ENCODE peak calls at places on chromosome 19, in seven cellular contexts. K, L, Z, T, W, Y and G are unnamed samples.

GRCh38 chr19:45403272-45403671 is 1.6 kb downstream of the PPP1R13L start:
- DNase-seq in K (no peak), L (no peak), Z (no peak), T (no peak), W (no peak), Y (no peak), G (no peak)

GRCh38 chr19:38183227-38183914 is 40.7 kb downstream of the DPF1 start:
- DNase-seq in K (peak), L (no peak), Z (no peak), T (no peak), W (no peak), Y (no peak), G (no peak)

GRCh38 chr19:17052439-17052838 is 22.8 kb downstream of the HAUS8 start:
- DNase-seq in K (peak), L (no peak), Z (peak), T (no peak), W (peak), Y (peak), G (no peak)

GRCh38 chr19:12937243-12938053 is 961 bp upstream of the CALR start:
- DNase-seq in K (no peak), L (peak), Z (peak), T (no peak), W (no peak), Y (no peak), G (no peak)

GRCh38 chr19:1251503-1252220 is 3.3 kb downstream of the MIDN start:
- DNase-seq in K (no peak), L (peak), Z (peak), T (peak), W (no peak), Y (peak), G (no peak)

GRCh38 chr19:53076984-53077383 is 26.2 kb downstream of the ZNF160 start:
- DNase-seq in K (peak), L (no peak), Z (peak), T (no peak), W (peak), Y (no peak), G (peak)

GRCh38 chr19:4053423-4054324 is 13.0 kb downstream of the ZBTB7A start:
- DNase-seq in K (no peak), L (no peak), Z (no peak), T (no peak), W (peak), Y (no peak), G (no peak)

GRCh38 chr19:8093740-8094139 is 41.2 kb downstream of the CCL25 start:
- DNase-seq in K (no peak), L (no peak), Z (no peak), T (no peak), W (no peak), Y (no peak), G (no peak)

GRCh38 chr19:19661675-19662251 is 1.7 kb downstream of the ATP13A1 start:
- DNase-seq in K (no peak), L (no peak), Z (peak), T (no peak), W (no peak), Y (no peak), G (no peak)

GRCh38 chr19:39679056-39679790 is 23.5 kb downstream of the LGALS16 start:
- DNase-seq in K (no peak), L (no peak), Z (no peak), T (no peak), W (no peak), Y (peak), G (no peak)

GRCh38 chr19:18526316-18526715 is 4.4 kb upstream of the ELL start:
- DNase-seq in K (no peak), L (no peak), Z (no peak), T (no peak), W (no peak), Y (no peak), G (no peak)

GRCh38 chr19:45515081-45515624 is 7.9 kb downstream of the VASP start:
- DNase-seq in K (no peak), L (peak), Z (peak), T (no peak), W (no peak), Y (no peak), G (no peak)

GRCh38 chr19:49396738-49397505 is 8.9 kb downstream of the KASH5 start:
- DNase-seq in K (no peak), L (no peak), Z (no peak), T (no peak), W (no peak), Y (no peak), G (no peak)

GRCh38 chr19:48271531-48272151 is 1.8 kb downstream of the ZNF114 start:
- DNase-seq in K (peak), L (peak), Z (no peak), T (peak), W (peak), Y (no peak), G (no peak)

GRCh38 chr19:1813197-1813836 is 1.2 kb upstream of the ATP8B3 start:
- DNase-seq in K (no peak), L (no peak), Z (no peak), T (no peak), W (no peak), Y (no peak), G (no peak)

GRCh38 chr19:28966737-28967401 is 246.1 kb downstream of the UQCRFS1 start:
- DNase-seq in K (peak), L (no peak), Z (peak), T (no peak), W (peak), Y (no peak), G (no peak)

GRCh38 chr19:33705090-33705847 is 83.5 kb downstream of the CHST8 start:
- DNase-seq in K (no peak), L (peak), Z (no peak), T (no peak), W (no peak), Y (no peak), G (no peak)

GRCh38 chr19:10010247-10010691 is at the start of gene COL5A3:
- DNase-seq in K (peak), L (peak), Z (no peak), T (no peak), W (no peak), Y (no peak), G (no peak)

GRCh38 chr19:10007811-10008211 is 2.5 kb downstream of the COL5A3 start:
- DNase-seq in K (peak), L (no peak), Z (no peak), T (no peak), W (peak), Y (no peak), G (peak)

GRCh38 chr19:10009269-10009665 is 1.0 kb downstream of the COL5A3 start:
- DNase-seq in K (peak), L (peak), Z (peak), T (peak), W (peak), Y (peak), G (peak)

GRCh38 chr19:10010939-10011338 is 635 bp upstream of the COL5A3 start:
- DNase-seq in K (no peak), L (no peak), Z (no peak), T (no peak), W (no peak), Y (no peak), G (no peak)

DNA sequence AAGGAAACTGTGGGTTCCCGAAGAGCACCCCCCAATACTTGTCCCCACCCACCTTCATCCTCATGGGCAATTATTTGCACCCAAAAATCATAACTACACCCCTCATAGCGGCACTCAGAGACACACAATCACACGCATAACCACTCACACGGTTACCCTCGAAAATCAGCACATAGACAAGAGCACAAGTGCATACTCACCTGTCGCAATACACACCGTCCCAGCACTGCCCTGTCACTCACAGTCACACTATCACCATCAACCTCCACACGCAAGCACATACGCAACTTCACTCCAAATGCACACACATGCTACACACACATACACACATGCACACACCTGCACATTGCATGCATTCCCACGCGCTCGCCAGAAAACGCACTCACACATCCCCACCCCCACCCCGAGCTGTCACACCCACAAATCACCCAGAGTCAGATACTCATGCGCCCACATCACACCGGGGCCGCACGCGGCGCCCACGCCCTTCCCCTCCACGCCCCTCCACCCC is 535 bp downstream of the COL5A3 start:
- DNase-seq in K (peak), L (no peak), Z (no peak), T (no peak), W (no peak), Y (no peak), G (no peak)
- H3K4me3 ChIP-seq in K (peak), L (peak), Z (no peak), T (no peak), W (peak), Y (no peak), G (peak)

GRCh38 chr19:43818500-43818899 is 8.6 kb upstream of the ZNF283 start:
- DNase-seq in K (no peak), L (no peak), Z (no peak), T (no peak), W (no peak), Y (no peak), G (no peak)

GRCh38 chr19:43814663-43815352 is 12.3 kb upstream of the ZNF283 start:
- DNase-seq in K (no peak), L (no peak), Z (no peak), T (no peak), W (no peak), Y (no peak), G (no peak)

GRCh38 chr19:43820861-43821215 is 6.3 kb upstream of the ZNF283 start:
- DNase-seq in K (no peak), L (no peak), Z (no peak), T (no peak), W (no peak), Y (no peak), G (no peak)

GRCh38 chr19:43820098-43820860 is 6.8 kb upstream of the ZNF283 start:
- DNase-seq in K (peak), L (peak), Z (no peak), T (peak), W (peak), Y (no peak), G (no peak)
- H3K4me3 ChIP-seq in K (peak), L (peak), Z (no peak), T (peak), W (peak), Y (peak), G (peak)

DNA sequence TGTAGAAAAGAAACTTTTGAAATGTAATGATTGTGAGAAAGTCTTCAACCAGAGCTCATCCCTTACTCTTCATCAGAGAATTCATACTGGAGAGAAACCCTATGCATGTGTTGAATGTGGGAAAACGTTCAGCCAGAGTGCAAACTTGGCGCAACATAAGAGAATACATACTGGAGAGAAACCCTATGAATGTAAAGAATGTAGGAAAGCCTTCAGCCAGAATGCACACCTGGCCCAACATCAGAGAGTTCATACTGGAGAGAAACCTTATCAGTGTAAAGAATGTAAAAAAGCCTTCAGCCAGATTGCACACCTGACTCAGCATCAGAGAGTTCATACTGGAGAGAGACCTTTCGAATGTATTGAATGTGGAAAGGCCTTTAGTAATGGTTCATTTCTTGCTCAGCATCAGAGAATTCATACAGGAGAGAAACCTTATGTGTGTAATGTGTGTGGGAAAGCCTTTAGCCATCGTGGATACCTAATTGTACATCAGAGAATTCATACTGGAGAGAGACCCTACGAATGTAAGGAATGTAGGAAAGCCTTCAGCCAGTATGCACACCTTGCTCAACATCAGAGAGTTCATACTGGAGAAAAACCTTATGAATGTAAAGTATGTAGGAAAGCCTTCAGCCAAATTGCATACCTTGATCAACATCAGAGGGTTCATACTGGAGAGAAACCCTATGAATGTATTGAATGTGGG is 19.3 kb downstream of the ZNF583 start:
- DNase-seq in K (peak), L (no peak), Z (peak), T (no peak), W (peak), Y (no peak), G (no peak)
- H3K4me3 ChIP-seq in K (no peak), L (no peak), Z (peak), T (peak), W (no peak), Y (peak), G (no peak)

DNA sequence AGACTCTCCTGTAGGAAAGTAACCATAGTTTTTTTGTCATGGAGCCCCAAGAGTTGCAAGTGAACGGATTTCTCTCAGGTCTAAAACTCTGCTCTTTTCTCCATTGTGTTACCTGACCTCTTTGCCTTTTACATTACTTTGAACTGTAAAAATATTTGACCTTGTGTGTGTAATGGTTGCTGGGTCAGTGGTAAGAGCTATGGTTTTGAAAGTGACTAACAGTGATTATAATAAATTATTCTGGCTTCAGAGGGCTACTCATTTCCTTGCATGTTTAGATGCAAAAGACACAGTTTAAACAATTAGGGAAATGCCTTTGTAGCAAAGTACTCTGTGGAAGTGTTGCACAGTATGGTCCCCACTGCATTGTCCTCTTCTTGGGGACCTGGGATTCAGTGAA is 29.3 kb upstream of the PSG8 start:
- DNase-seq in K (no peak), L (no peak), Z (no peak), T (no peak), W (peak), Y (no peak), G (no peak)
- H3K4me3 ChIP-seq in K (no peak), L (no peak), Z (no peak), T (no peak), W (no peak), Y (no peak), G (no peak)

GRCh38 chr19:41403181-41403970 is 5.8 kb downstream of the BCKDHA start:
- DNase-seq in K (no peak), L (no peak), Z (no peak), T (no peak), W (no peak), Y (no peak), G (no peak)
- H3K4me3 ChIP-seq in K (no peak), L (no peak), Z (no peak), T (no peak), W (no peak), Y (no peak), G (no peak)

GRCh38 chr19:10432736-10433130 is 12.4 kb downstream of the PDE4A start:
- DNase-seq in K (no peak), L (no peak), Z (no peak), T (no peak), W (no peak), Y (no peak), G (no peak)
- H3K4me3 ChIP-seq in K (peak), L (peak), Z (peak), T (peak), W (peak), Y (no peak), G (peak)

GRCh38 chr19:32403291-32403995 is 2.1 kb upstream of the DPY19L3 start:
- DNase-seq in K (no peak), L (no peak), Z (no peak), T (no peak), W (no peak), Y (no peak), G (no peak)

GRCh38 chr19:32405431-32406160 is at the start of gene DPY19L3:
- DNase-seq in K (peak), L (peak), Z (peak), T (peak), W (peak), Y (peak), G (peak)

GRCh38 chr19:32406161-32407003 is 812 bp downstream of the DPY19L3 start:
- DNase-seq in K (no peak), L (no peak), Z (no peak), T (no peak), W (no peak), Y (no peak), G (no peak)

GRCh38 chr19:32404939-32405430 is 585 bp upstream of the DPY19L3 start:
- DNase-seq in K (peak), L (peak), Z (no peak), T (no peak), W (peak), Y (no peak), G (no peak)

DNA sequence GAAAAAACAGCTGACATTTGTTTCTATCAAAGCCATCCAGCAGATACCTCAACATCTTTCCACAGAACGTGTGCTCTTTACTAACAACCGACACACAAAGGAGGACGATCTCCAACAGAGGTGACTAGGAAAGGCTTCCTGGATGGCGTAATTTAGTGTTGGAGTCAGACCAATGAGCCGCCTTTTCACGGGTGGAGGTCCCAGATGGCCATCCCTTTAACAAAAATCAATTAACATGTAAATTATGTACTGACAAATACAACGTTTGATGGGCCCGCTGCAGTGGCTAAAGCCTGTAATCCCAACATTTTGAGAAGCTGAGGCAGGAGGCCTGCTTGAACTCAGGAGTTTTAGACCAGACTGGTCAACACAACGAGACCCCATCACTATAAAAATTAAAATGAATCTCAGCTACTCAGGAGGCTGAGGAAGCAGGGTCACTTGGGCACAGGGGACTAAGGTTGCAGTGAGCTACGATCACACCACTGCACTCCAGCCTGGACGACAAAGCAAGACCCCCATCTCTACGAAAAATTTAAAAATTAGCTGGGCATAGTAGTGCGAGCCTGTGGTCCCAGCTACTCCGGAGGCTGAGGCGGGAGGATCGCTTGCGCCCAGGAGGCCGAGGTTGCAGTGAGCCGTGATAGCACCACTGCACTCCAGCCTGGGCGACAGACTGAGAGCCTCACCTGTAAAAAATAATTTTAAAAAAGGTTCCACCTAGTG is 1.2 kb upstream of the DPY19L3 start:
- DNase-seq in K (peak), L (no peak), Z (no peak), T (no peak), W (peak), Y (no peak), G (no peak)
- H3K4me3 ChIP-seq in K (peak), L (peak), Z (peak), T (peak), W (peak), Y (peak), G (peak)

DNA sequence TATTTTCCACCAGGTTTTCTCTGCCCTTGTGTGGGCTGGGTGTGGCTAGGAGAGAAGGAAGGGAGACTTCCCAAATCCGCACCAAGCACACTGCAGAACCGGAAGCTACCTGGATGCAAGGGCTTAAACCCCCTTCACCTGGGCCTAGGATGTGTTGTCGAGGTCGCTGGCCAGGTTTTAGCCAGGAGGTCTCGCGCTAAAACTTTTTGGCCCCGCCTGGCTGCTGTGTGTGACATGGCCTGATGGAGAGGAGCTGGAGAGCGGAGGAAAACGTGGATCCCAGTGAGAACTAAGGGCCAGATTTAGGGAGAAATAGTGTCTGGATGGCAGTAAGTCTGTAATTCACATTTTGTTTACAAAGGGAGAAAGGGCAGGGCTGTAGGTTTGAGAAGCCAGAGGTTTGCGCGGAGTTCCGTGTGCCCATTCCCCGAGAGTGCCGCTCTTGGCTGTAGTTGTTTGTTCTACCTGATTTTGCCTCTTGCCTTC is 3.1 kb upstream of the TSHZ3 start:
- DNase-seq in K (no peak), L (no peak), Z (no peak), T (no peak), W (no peak), Y (no peak), G (no peak)
- H3K4me3 ChIP-seq in K (no peak), L (no peak), Z (no peak), T (no peak), W (peak), Y (no peak), G (peak)

DNA sequence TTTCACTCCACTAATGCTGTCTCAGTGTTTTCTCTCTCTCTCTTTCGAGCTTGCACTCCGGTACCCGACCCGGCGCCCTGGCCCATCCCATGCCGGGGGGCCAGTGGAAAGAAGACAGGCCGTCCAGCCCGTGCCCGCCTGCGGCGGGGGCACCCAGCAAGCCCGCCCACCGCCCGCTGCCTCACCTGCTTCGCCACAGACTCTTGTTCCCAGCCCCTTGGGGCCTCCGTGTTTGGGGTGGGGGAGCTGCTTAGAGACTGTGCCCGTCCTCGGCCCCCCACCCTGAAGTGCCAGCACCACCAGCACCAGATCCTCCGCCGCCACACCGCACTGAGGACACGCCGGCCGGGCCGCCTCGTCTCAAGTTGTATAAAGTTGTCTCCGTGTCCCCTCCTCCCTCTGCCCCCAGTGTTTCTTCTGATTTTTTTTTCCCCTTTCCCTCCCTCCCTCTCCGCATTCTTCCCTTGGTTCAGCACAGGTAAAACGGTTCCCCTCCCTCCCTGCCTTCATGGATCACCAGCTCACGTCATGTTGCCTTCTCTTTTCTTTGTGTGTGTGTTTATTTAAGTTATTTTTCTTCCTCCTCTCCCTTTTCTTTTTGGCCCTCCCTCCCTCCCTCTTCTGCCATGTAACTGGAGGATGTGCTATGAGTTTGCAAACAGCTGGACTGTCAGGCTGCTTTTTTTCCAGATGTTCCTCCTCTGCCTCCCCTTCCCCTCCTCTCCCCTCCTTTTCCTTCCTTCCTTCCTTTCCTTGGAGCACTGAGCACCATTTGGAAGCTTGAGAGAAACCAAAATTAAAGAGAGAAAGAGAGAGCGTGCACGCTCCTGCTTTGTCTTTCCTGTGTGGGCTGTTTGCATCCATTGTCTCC is 2.1 kb downstream of the LENG9 start:
- DNase-seq in K (peak), L (no peak), Z (no peak), T (no peak), W (no peak), Y (no peak), G (no peak)
- H3K4me3 ChIP-seq in K (no peak), L (peak), Z (peak), T (no peak), W (peak), Y (no peak), G (no peak)